ENCODE peak calls at places on chromosomes 12 and 14, in five cellular contexts. M is HepG2, H is hepatocyte, G is K562, Y is GM23338. W is an unnamed sample. For H3K4me1, the result is how much of the 10 kb centered on the place peaks cover.

GRCh38 chr12:69966409-69966808 is 141.4 kb downstream of the MYRFL start:
- DNase-seq in M (peak), H (peak), G (no peak), Y (no peak), W (peak)

GRCh38 chr12:52032431-52032796 is 18.8 kb upstream of the NR4A1 start:
- DNase-seq in M (no peak), H (peak), G (no peak), Y (no peak), W (peak)

GRCh38 chr14:78614651-78615050 is 444.5 kb downstream of the NRXN3 start:
- DNase-seq in M (no peak), H (no peak), G (no peak), Y (no peak), W (no peak)

GRCh38 chr12:124567035-124567672 is at the start of gene NCOR2:
- DNase-seq in M (no peak), H (no peak), G (peak), Y (peak), W (no peak)

GRCh38 chr14:51121096-51121495 is 26.2 kb upstream of the TRIM9 start:
- DNase-seq in M (no peak), H (no peak), G (no peak), Y (peak), W (peak)

GRCh38 chr14:64654072-64654899 is 49.9 kb upstream of the PLEKHG3 start:
- DNase-seq in M (peak), H (peak), G (no peak), Y (no peak), W (peak)

GRCh38 chr12:45503887-45504286 is 225.6 kb upstream of the ARID2 start:
- DNase-seq in M (no peak), H (no peak), G (no peak), Y (no peak), W (no peak)

GRCh38 chr12:8036366-8036765 is 3.9 kb downstream of the FOXJ2 start:
- DNase-seq in M (no peak), H (no peak), G (no peak), Y (no peak), W (no peak)

GRCh38 chr12:120259418-120260202 is 5.9 kb downstream of the PXN start:
- DNase-seq in M (no peak), H (no peak), G (no peak), Y (no peak), W (no peak)

GRCh38 chr12:31504625-31505222 is 86.2 kb downstream of the DENND5B start:
- DNase-seq in M (no peak), H (no peak), G (no peak), Y (no peak), W (no peak)
- TF ChIP-seq EZH2 in M (no peak), H (no peak), G (no peak), Y (no peak), W (no peak)

DNA sequence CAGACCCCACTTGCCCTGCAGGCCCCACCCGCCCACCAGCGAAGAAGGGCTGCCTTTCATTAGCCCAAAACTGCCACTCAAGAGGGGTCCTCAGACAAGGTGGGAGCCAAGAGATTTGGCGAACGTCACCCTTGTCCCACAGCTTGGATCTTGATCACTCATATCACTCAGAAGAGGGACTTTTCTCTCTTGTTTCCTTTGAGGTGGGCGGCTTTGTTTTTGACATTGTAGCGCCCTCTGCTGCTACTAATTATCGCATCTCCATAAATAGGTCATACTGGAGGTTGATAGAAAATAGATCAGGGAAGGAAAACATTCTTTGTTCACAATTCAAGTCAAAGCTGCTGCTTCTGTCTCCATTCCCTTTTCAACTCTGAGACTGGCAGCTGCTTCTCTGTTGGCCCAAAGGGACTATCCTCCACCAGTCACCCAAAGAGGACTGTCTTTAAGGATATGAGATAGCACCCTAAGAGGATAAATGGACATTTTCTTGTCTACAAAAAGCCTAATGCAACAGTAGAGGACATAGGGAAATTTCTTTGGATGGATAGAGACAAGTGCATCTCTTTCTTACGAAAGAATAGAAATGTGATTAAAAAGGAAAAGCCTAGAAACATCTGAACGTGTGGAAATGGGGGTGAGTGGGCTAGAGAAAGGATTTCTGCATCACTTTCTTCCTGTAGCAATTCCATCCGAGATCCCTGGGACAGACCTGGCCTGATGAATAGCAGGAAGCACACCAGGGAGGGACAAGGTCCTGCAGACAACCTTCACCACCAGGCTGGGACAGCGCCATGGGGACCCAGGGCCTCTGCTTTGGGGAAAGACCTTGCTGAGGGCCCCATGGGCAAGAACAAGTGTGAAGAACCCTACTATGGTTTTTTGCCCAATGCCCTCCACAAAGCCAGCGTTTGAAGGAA is 115.8 kb downstream of the DAD1 start:
- DNase-seq in M (peak), H (peak), G (peak), Y (peak), W (peak)
- H3K4me1 ChIP-seq in M (under half), H (under half), G (under half), Y (under half), W (under half)

GRCh38 chr14:104972301-104973211 is 5.6 kb downstream of the AHNAK2 start:
- DNase-seq in M (no peak), H (peak), G (no peak), Y (no peak), W (peak)
- H3K4me2 ChIP-seq in M (no peak), H (peak), G (no peak), Y (no peak), W (peak)

DNA sequence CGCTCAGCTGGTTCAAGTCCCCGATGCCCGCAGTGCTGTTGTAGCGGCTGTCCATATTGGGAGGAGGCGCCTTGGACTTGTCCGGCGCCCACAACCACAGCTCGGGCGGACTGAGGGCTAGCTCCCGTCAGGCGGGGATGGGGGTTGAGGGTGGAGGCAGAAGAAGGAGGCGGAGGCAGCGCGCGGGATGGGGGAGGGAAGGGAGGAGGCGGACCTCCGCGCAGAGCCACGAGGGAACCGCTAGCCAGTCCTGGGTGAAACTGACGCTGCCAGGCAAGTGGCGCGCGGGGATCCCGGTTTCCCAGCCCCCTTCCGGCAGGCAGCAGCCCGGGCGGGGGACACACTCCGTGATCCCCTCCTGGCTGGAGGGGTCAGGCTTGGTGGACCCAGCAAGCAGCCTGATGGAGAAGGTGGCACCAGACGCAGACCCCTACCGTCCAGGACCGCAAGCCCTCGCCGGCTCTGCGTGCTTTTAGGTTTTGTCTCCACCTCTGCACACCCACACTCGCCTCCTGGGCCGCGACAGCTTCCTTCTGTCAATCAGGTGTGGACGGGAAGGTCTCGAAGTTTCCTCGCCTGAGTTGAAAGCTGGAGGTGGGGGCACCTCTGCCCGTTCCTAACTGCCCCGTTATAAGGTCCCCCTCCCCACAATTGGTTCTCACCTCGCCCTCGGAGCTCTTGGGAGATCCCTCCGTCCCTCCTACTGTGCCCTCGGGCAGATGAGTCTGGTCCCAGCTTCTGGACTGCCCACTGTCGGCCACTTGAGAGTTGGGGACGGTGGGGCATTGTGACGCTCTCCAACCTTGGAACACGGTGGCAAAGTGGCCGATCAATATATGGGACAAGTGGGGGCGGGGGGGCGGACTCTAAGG is at the start of gene CPNE8:
- DNase-seq in M (no peak), H (peak), G (peak), Y (peak), W (no peak)
- TF ChIP-seq EZH2 in M (no peak), H (no peak), G (no peak), Y (no peak), W (no peak)

DNA sequence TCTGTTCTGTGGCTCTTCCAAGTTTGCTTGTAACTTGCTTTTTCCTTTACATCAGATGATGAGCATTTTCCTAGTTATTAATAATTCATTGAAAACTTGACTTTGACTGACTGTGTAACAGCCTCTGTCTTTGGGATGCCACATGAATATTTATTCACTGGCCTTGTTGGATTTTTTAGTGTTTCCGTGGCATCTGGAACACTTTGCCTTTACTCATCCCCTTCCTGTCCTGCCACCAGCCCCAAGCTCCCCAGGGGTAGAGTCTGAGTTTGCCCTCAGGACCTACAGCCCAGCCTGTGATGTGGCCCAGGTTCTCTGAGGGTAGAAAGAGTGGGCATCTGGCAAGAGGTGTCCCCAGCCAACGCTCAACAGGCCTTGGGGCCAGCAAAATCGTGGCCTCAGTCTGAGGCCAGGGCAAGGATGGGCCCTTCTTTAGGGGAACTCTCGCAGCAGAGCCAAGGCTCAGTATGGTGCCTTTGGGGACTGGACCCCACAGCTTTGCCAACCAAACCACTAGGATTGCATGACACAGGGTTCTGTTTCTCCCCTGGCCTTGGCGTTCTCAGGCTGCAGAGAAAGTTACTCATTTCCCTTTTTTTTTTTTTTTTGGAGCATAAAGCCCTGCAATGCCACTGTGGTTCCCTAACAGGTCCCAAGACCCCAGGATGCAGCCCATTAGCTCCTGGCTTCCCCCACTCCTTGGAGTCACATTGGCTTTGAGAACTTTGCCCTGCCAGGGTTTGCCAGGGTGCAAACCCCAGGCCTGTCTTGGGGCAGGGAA is 100.7 kb downstream of the LGMN start:
- DNase-seq in M (no peak), H (no peak), G (no peak), Y (no peak), W (peak)
- H3K4me1 ChIP-seq in M (under half), H (under half), G (under half), Y (under half), W (under half)

GRCh38 chr14:68403191-68403781 is 389.6 kb downstream of the ZFP36L1 start:
- DNase-seq in M (no peak), H (no peak), G (no peak), Y (no peak), W (no peak)

GRCh38 chr14:68401855-68402254 is 391.0 kb downstream of the ZFP36L1 start:
- DNase-seq in M (no peak), H (no peak), G (no peak), Y (no peak), W (no peak)

GRCh38 chr14:68399971-68400370 is 392.9 kb downstream of the ZFP36L1 start:
- DNase-seq in M (no peak), H (no peak), G (no peak), Y (no peak), W (no peak)

GRCh38 chr14:68402525-68403101 is 390.3 kb downstream of the ZFP36L1 start:
- DNase-seq in M (no peak), H (no peak), G (no peak), Y (no peak), W (no peak)

GRCh38 chr14:68401320-68401719 is 391.5 kb downstream of the ZFP36L1 start:
- DNase-seq in M (no peak), H (peak), G (no peak), Y (no peak), W (no peak)
- H3K4me2 ChIP-seq in M (no peak), H (no peak), G (no peak), Y (no peak), W (no peak)